ENCODE peak calls at places on chromosomes 1 and 21, in four cellular contexts. One of them, this sample, is unnamed.

GRCh38 chr1:178723541-178723940 is 1.5 kb upstream of the RALGPS2 start:
- DNase-seq in adrenal gland: no peak
- DNase-seq in left ventricle myocardium inferior: no peak
- DNase-seq in A549: no peak
- DNase-seq in this sample: no peak

GRCh38 chr1:167797005-167797404 is 75.2 kb downstream of the MPZL1 start:
- DNase-seq in adrenal gland: peak
- DNase-seq in left ventricle myocardium inferior: peak
- DNase-seq in A549: no peak
- DNase-seq in this sample: peak

GRCh38 chr21:15964181-15964855 is 234.5 kb downstream of the USP25 start:
- DNase-seq in adrenal gland: no peak
- DNase-seq in left ventricle myocardium inferior: no peak
- DNase-seq in A549: no peak
- DNase-seq in this sample: no peak

GRCh38 chr1:39816431-39817090 is 27.9 kb upstream of the BMP8B start:
- DNase-seq in adrenal gland: peak
- DNase-seq in left ventricle myocardium inferior: peak
- DNase-seq in A549: peak
- DNase-seq in this sample: peak

GRCh38 chr21:14306143-14306907 is 76.6 kb downstream of the HSPA13 start:
- DNase-seq in adrenal gland: no peak
- DNase-seq in left ventricle myocardium inferior: no peak
- DNase-seq in A549: no peak
- DNase-seq in this sample: peak

GRCh38 chr1:183685112-183685713 is 32.1 kb upstream of the APOBEC4 start:
- DNase-seq in adrenal gland: peak
- DNase-seq in left ventricle myocardium inferior: no peak
- DNase-seq in A549: peak
- DNase-seq in this sample: peak

GRCh38 chr1:165639821-165640623 is 9.0 kb downstream of the MGST3 start:
- DNase-seq in adrenal gland: no peak
- DNase-seq in left ventricle myocardium inferior: no peak
- DNase-seq in A549: no peak
- DNase-seq in this sample: no peak

GRCh38 chr1:42335809-42336518 is 929 bp upstream of the FOXJ3 start:
- DNase-seq in adrenal gland: no peak
- DNase-seq in left ventricle myocardium inferior: no peak
- DNase-seq in A549: peak
- DNase-seq in this sample: peak

GRCh38 chr1:247385283-247385682 is 30.7 kb upstream of the NLRP3 start:
- DNase-seq in adrenal gland: no peak
- DNase-seq in left ventricle myocardium inferior: no peak
- DNase-seq in A549: no peak
- DNase-seq in this sample: peak

GRCh38 chr1:24018611-24019580 is 38.8 kb upstream of the SRSF10 start:
- DNase-seq in adrenal gland: peak
- DNase-seq in left ventricle myocardium inferior: peak
- DNase-seq in A549: peak
- DNase-seq in this sample: peak

GRCh38 chr1:228180271-228180987 is 14.8 kb downstream of the IBA57 start:
- DNase-seq in adrenal gland: no peak
- DNase-seq in left ventricle myocardium inferior: no peak
- DNase-seq in A549: no peak
- DNase-seq in this sample: peak
- TF ChIP-seq CTCF in adrenal gland: peak
- TF ChIP-seq CTCF in left ventricle myocardium inferior: peak
- TF ChIP-seq CTCF in A549: peak
- TF ChIP-seq CTCF in this sample: peak

GRCh38 chr1:7942701-7943029 is 2.0 kb upstream of the TNFRSF9 start:
- DNase-seq in adrenal gland: no peak
- DNase-seq in left ventricle myocardium inferior: no peak
- DNase-seq in A549: no peak
- DNase-seq in this sample: no peak
- H3K4me3 ChIP-seq in adrenal gland: no peak
- H3K4me3 ChIP-seq in left ventricle myocardium inferior: peak
- H3K4me3 ChIP-seq in A549: no peak
- H3K4me3 ChIP-seq in this sample: no peak

DNA sequence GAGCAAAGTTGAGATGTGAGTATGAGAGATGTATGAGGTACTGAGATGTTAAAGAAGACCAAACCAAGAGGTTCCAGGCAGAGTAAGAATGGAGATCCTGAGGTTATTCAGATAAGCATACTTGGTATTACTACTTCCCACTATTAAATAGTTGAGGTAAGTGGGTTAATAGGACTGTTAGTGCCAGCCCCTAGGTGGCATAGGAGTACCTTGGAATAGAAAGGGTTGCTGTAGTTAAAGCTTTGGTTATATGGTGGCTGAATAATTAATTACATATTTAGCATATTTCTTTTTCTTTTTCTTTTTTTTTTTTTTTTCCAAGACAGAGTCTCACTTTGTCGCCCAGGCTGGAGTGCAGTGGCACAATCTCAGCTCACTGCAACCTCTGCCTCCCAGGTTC is 397.9 kb upstream of the TMPRSS15 start:
- DNase-seq in adrenal gland: no peak
- DNase-seq in left ventricle myocardium inferior: no peak
- DNase-seq in A549: no peak
- DNase-seq in this sample: no peak
- TF ChIP-seq CTCF in adrenal gland: no peak
- TF ChIP-seq CTCF in left ventricle myocardium inferior: peak
- TF ChIP-seq CTCF in A549: no peak
- TF ChIP-seq CTCF in this sample: no peak

GRCh38 chr1:66267211-66267940 is 266.6 kb upstream of the SGIP1 start:
- DNase-seq in adrenal gland: no peak
- DNase-seq in left ventricle myocardium inferior: no peak
- DNase-seq in A549: no peak
- DNase-seq in this sample: peak
- H3K4me3 ChIP-seq in adrenal gland: no peak
- H3K4me3 ChIP-seq in left ventricle myocardium inferior: no peak
- H3K4me3 ChIP-seq in A549: no peak
- H3K4me3 ChIP-seq in this sample: no peak

GRCh38 chr1:8365661-8366362 is 47.9 kb downstream of the SLC45A1 start:
- DNase-seq in adrenal gland: no peak
- DNase-seq in left ventricle myocardium inferior: no peak
- DNase-seq in A549: no peak
- DNase-seq in this sample: no peak
- TF ChIP-seq CTCF in adrenal gland: no peak
- TF ChIP-seq CTCF in left ventricle myocardium inferior: no peak
- TF ChIP-seq CTCF in A549: no peak
- TF ChIP-seq CTCF in this sample: no peak

DNA sequence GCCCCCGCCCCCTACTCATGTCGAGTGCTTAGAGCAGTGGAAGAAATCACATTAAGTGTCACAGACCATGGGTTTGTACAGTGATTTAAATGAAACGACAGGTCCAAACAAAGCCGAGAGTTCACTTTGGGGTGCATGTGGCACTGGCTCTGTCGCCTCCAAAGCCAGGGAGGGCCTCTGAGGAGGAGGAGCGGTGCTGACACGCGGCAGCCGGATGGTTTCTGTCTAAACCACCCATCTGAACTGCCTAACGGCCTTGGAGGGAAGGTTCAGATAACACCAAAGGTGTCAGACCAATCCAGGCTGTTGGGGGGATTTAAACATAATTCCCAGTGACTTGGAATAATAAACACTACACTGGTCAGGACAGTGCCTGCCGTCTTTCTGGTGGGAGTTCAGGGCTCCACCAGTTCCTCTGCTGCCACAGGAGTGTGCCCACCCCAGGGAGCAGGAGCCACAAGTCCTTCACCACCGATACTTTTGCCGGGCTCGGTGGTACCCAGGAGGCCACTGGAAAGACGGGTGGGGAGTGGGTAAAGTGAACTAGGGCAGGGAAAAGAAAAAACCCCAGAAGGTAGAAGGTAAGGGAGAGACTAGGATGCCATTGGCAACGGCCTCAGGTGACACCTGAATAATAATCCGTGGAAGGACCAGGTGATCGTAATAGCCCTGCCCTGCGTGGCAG is 78.2 kb downstream of the SLC66A1 start:
- DNase-seq in adrenal gland: no peak
- DNase-seq in left ventricle myocardium inferior: no peak
- DNase-seq in A549: no peak
- DNase-seq in this sample: peak
- H3K4me3 ChIP-seq in adrenal gland: no peak
- H3K4me3 ChIP-seq in left ventricle myocardium inferior: peak
- H3K4me3 ChIP-seq in A549: no peak
- H3K4me3 ChIP-seq in this sample: peak

GRCh38 chr1:54125671-54126070 is 27.1 kb downstream of the CDCP2 start:
- DNase-seq in adrenal gland: peak
- DNase-seq in left ventricle myocardium inferior: peak
- DNase-seq in A549: no peak
- DNase-seq in this sample: peak
- TF ChIP-seq CTCF in adrenal gland: peak
- TF ChIP-seq CTCF in left ventricle myocardium inferior: peak
- TF ChIP-seq CTCF in A549: no peak
- TF ChIP-seq CTCF in this sample: peak

DNA sequence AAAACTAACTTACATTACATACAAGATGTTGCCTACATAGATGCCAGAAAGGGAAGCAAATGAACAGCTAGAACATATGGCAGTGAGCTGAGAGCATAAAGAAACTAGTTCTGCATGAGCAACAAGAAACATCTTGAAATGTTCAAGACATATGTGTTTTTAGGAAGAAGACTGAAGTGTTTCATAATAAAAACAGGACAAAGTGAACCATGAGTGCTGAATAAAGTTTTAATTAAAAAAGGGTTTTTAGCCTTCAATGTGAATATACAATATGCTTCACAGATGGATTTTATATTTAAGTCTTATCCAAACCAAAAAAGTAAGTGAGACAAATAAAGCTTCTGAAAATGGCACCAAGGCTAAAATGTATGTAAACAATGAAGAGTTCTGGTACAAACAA is 39.5 kb downstream of the SLC5A9 start:
- DNase-seq in adrenal gland: no peak
- DNase-seq in left ventricle myocardium inferior: no peak
- DNase-seq in A549: no peak
- DNase-seq in this sample: no peak
- H3K4me3 ChIP-seq in adrenal gland: no peak
- H3K4me3 ChIP-seq in left ventricle myocardium inferior: no peak
- H3K4me3 ChIP-seq in A549: no peak
- H3K4me3 ChIP-seq in this sample: no peak

DNA sequence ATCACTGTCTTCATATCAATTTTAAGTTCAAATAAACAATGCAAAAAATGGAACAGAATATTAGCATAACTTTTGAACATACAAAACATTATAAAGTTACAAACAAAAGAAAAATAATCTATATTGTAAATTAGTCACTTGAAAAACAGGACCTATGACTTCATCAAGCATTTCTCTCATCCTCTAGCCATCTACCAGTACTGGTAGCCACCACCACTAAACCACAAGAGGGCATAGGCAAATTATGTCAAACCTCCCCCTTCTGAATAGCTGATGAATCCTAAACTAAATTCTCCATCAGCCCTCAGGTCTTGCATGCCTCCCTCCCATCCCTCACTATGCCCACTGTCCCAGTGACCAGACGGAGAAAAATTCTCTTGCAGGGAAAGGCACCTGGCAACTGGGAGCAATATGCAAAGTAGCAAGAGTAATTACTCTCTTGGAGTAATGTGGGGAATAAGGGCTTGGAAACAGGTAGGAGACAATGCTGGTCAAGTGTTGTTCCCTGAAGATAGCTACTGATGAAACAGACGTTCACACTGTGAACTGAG is 37.1 kb downstream of the SSX2IP start:
- DNase-seq in adrenal gland: no peak
- DNase-seq in left ventricle myocardium inferior: no peak
- DNase-seq in A549: no peak
- DNase-seq in this sample: no peak
- TF ChIP-seq CTCF in adrenal gland: no peak
- TF ChIP-seq CTCF in left ventricle myocardium inferior: no peak
- TF ChIP-seq CTCF in A549: no peak
- TF ChIP-seq CTCF in this sample: peak

DNA sequence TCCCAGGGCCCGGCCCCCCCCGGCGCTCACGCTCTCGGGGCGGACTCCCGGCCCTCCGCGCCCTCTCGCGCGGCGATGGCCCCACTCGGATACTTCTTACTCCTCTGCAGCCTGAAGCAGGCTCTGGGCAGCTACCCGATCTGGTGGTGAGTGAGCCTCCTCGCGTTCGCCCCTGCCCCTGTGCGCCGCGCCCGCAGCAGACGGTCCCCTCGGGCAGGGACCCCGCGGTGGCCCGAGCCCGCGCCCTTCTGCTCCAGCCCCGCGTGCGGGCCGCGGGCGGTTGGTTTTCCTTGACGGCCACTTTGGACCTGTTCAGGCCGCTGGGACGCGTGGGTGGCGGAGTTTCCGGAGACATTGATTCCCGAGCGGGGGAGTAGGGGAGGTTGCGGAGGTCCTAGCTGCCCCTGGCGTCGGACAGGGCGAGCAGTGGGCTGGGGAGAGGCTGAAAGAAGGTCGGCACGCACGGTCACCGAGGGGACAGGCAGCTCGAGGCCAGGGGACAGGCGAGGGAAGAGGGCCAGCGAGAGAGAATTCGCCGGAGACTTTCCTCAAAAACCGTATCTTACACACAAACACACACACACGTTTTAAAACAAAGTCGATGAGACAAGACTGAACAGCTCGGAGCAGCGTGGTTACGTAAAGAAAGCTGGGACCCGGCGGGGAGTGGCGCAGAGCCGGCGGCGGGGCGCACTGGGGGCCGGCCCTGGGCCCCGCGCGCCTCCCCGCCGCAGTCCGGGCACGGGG is 429 bp downstream of the WNT3A start:
- DNase-seq in adrenal gland: no peak
- DNase-seq in left ventricle myocardium inferior: no peak
- DNase-seq in A549: no peak
- DNase-seq in this sample: no peak
- H3K4me3 ChIP-seq in adrenal gland: no peak
- H3K4me3 ChIP-seq in left ventricle myocardium inferior: peak
- H3K4me3 ChIP-seq in A549: peak
- H3K4me3 ChIP-seq in this sample: no peak